ENCODE peak calls at places on chromosomes 6 and 20, in nine cellular contexts. W is CD4-positive, alpha-beta T cell; K is transverse colon; L is CD8-positive, alpha-beta T cell; M is AG10803; E is HFFc6; O is heart right ventricle; I is cardiac muscle cell; J is PC-9. Q is an unnamed sample.
A peak's percentile ranks its signal among the peaks of the same experiment; 100 is the strongest.

GRCh38 chr6:166173292-166173951 is 5.8 kb upstream of the TBXT start:
- DNase-seq in W (no peak), K (no peak), L (no peak), M (no peak), E (no peak), O (no peak), I (peak; percentile 41), J (no peak), Q (peak; percentile 18)

GRCh38 chr6:62683063-62683462 is 397.0 kb upstream of the KHDRBS2 start:
- DNase-seq in W (no peak), K (no peak), L (no peak), M (no peak), E (no peak), O (no peak), I (no peak), J (no peak), Q (no peak)

GRCh38 chr20:14189794-14190402 is 147.5 kb downstream of the FLRT3 start:
- DNase-seq in W (no peak), K (no peak), L (no peak), M (peak; percentile 63), E (peak; percentile 19), O (no peak), I (peak; percentile 37), J (peak; percentile 2), Q (peak; percentile 61)

GRCh38 chr20:12466915-12467314 is 541.9 kb upstream of the SPTLC3 start:
- DNase-seq in W (no peak), K (no peak), L (no peak), M (no peak), E (no peak), O (no peak), I (no peak), J (no peak), Q (no peak)

GRCh38 chr20:42739692-42740091 is 450.0 kb downstream of the PTPRT start:
- DNase-seq in W (no peak), K (no peak), L (no peak), M (no peak), E (no peak), O (no peak), I (no peak), J (no peak), Q (no peak)

GRCh38 chr6:70673054-70673453 is 5.4 kb downstream of the SMAP1 start:
- DNase-seq in W (no peak), K (no peak), L (no peak), M (peak; percentile 6), E (no peak), O (no peak), I (peak; percentile 7), J (no peak), Q (no peak)

GRCh38 chr6:33417127-33417902 is 592 bp downstream of the CUTA start:
- DNase-seq in W (no peak), K (no peak), L (peak; percentile 28), M (peak; percentile 88), E (peak; percentile 88), O (no peak), I (peak; percentile 75), J (no peak), Q (peak; percentile 70)

GRCh38 chr6:1376653-1377052 is 12.7 kb upstream of the FOXF2 start:
- DNase-seq in W (no peak), K (no peak), L (no peak), M (no peak), E (no peak), O (no peak), I (no peak), J (no peak), Q (no peak)

GRCh38 chr6:40477246-40478126 is 109.7 kb downstream of the LRFN2 start:
- DNase-seq in W (peak; percentile 2), K (peak; percentile 15), L (peak; percentile 62), M (no peak), E (no peak), O (no peak), I (no peak), J (no peak), Q (no peak)

GRCh38 chr6:133983099-133983939 is 30.3 kb downstream of the TBPL1 start:
- DNase-seq in W (peak; percentile 42), K (no peak), L (peak; percentile 61), M (peak; percentile 31), E (no peak), O (no peak), I (peak; percentile 90), J (peak; percentile 42), Q (peak; percentile 80)

GRCh38 chr6:154852700-154853099 is 119.5 kb downstream of the SCAF8 start:
- DNase-seq in W (no peak), K (no peak), L (no peak), M (no peak), E (peak; percentile 69), O (no peak), I (no peak), J (no peak), Q (no peak)

GRCh38 chr20:43800186-43800585 is 73.4 kb upstream of the GTSF1L start:
- DNase-seq in W (no peak), K (no peak), L (no peak), M (no peak), E (no peak), O (no peak), I (no peak), J (no peak), Q (no peak)

DNA sequence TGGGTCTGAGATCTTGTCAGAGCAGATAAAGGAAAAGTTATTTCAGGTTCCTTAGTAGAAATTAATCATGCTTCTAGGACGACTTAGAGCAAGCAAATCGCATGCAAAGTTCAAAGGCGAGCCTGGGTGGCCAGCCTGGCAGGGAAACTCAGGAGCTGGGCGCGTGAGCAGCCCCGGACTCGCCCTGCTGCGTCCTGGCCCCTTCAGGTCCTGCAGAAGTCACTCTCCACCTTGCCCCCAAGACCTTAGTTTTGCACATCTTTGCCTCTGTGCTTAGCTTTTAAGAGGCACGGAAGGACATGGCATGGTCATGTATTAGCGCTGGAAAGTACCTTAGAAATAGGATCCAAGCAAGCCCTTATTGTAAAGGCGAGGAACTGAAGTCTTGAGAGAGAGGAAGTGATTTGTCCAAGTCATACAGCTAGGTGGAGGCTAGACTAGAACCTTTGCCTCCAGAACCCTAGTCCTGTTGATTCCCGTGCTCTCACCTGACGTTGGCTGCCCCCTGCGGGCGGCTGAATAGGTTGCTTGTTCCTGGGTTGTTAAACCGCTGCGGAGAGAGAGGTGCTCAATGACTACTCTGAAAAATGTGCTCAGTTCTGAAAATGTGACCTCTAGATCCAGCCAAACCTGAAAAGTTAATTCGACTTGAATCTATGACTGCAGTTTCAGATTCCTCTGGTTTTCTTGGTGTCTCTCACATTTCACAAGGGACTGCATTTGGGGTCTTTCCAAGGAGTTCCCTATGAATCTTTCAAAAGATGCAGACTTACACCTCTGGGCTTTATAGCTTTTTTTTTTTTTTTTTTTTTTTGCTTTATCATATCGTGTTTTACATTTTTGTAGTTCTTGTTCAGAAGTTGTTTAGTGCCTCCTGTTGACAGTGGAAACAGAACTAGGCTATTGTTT is 2.7 kb downstream of the MYB start:
- DNase-seq in W (peak; percentile 79), K (peak; percentile 84), L (peak; percentile 79), M (no peak), E (no peak), O (no peak), I (peak; percentile 57), J (peak; percentile 40), Q (peak; percentile 43)
- TF ChIP-seq CTCF in W (peak; percentile 67), K (peak; percentile 57), L (peak; percentile 70), M (peak; percentile 35), E (peak; percentile 56), O (peak; percentile 20), I (peak; percentile 71), J (peak; percentile 72), Q (peak; percentile 17)

DNA sequence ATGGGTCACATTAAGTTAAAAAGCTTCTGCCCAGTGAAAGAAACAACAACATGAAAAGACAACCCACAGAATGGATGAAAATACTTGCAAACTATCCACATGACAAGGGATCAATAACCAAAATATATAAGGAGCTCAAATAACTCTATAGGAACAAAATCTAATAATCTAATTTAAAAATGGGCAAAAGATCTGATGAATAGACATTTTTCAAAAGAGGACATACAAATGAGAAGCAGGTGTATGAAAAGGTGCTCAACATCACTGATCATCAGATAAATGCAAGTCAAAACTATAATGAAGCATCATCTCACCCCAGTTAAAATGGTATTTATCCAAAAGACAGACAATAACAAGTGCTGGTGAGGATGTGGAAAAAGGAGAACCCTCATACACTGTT is 21.0 kb upstream of the ELMO2 start:
- DNase-seq in W (no peak), K (no peak), L (no peak), M (no peak), E (no peak), O (no peak), I (no peak), J (no peak), Q (no peak)
- TF ChIP-seq CTCF in W (no peak), K (no peak), L (no peak), M (no peak), E (no peak), O (no peak), I (no peak), J (no peak), Q (no peak)

DNA sequence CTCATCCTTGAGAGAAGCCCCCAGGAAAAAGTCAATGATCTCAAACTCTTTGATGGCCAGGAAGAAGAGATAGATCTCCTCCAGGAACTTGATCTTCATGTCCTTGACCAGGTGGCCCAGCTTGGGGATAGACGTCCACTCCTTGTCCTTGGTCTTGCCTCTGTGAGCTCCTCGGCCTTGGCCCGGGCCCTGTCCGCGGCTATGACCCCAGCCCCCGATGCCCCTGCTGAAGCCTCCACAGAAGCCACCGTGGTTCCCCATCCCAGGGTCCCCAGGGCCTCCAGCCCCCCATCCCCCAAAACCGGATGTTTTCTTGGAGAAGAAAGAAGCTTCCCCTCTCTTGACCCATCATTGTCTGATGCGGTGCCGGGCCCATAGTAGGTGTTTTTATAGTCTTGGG is 195.1 kb downstream of the ZMYND8 start:
- DNase-seq in W (no peak), K (no peak), L (no peak), M (no peak), E (no peak), O (no peak), I (no peak), J (no peak), Q (no peak)
- TF ChIP-seq CTCF in W (no peak), K (no peak), L (no peak), M (no peak), E (no peak), O (no peak), I (no peak), J (no peak), Q (no peak)

DNA sequence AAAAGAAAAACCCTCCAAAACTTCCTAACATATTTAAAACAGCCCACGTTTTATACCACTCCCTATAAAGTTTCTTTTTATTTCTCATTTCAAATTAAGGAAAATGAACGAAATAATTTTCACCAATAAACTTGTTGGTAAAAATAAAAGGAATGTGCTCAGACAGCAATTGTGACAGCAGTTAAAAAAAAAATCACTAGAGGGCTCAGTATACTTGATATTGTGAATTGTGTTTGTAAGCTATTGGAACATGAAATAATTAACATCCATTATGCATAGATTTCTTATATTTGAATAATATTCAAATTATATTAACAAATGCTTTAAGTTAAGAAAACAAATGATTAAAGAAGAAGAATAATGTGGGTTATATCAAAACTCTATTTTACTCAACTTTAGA is 105.5 kb downstream of the ASCC3 start:
- DNase-seq in W (no peak), K (no peak), L (no peak), M (peak; percentile 2), E (no peak), O (no peak), I (peak; percentile 28), J (no peak), Q (no peak)
- TF ChIP-seq CTCF in W (no peak), K (no peak), L (no peak), M (no peak), E (peak; percentile 56), O (peak; percentile 22), I (peak; percentile 22), J (no peak), Q (peak; percentile 14)

DNA sequence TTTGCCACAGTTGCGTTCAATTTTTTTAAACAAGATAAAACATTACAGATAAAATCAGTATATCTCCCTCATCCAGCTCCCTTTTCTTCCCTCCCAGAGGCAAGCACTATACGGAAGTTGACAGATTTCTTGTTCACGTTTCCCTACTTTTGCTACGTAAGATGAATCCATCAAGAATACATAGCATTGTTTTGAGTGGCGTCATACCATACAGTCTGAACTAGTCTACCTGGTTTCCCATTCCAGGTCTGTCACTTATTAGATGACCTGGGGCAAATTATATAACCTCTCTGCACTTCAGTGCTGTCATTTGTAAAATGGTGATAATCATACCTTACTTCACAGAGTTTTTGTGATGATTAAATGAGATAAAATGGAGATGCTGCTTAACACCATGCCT is 184.3 kb upstream of the SOX4 start:
- DNase-seq in W (no peak), K (no peak), L (no peak), M (no peak), E (no peak), O (no peak), I (no peak), J (no peak), Q (no peak)
- TF ChIP-seq CTCF in W (no peak), K (no peak), L (no peak), M (no peak), E (no peak), O (no peak), I (no peak), J (no peak), Q (no peak)

Q was measured in MCF 10A.